ENCODE peak calls at places on chromosomes 4 and X, in five cellular contexts. One of them, this sample, is unnamed.

GRCh38 chrX:105876658-105877057 is 54.3 kb downstream of the NRK start:
- DNase-seq in heart left ventricle: no peak
- DNase-seq in cardiac muscle cell: peak; percentile 16
- DNase-seq in A549: no peak
- DNase-seq in gastrocnemius medialis: no peak
- DNase-seq in this sample: no peak

GRCh38 chrX:86946569-86946968 is 571.0 kb upstream of the KLHL4 start:
- DNase-seq in cardiac muscle cell: peak; percentile 72
- DNase-seq in gastrocnemius medialis: no peak
- DNase-seq in heart left ventricle: no peak
- DNase-seq in A549: peak; percentile 3
- DNase-seq in this sample: no peak

GRCh38 chr4:39609454-39609911 is 29.2 kb downstream of the SMIM14 start:
- DNase-seq in gastrocnemius medialis: no peak
- DNase-seq in heart left ventricle: no peak
- DNase-seq in A549: no peak
- DNase-seq in cardiac muscle cell: no peak
- DNase-seq in this sample: no peak

GRCh38 chrX:48470110-48470832 is at the start of gene SLC38A5:
- DNase-seq in A549: no peak
- DNase-seq in cardiac muscle cell: no peak
- DNase-seq in heart left ventricle: no peak
- DNase-seq in gastrocnemius medialis: no peak
- DNase-seq in this sample: no peak

GRCh38 chr4:177393236-177393635 is 49.0 kb downstream of the AGA start:
- DNase-seq in heart left ventricle: no peak
- DNase-seq in gastrocnemius medialis: no peak
- DNase-seq in cardiac muscle cell: no peak
- DNase-seq in A549: no peak
- DNase-seq in this sample: peak; percentile 59

GRCh38 chr4:25873632-25874129 is 10.9 kb upstream of the SEL1L3 start:
- DNase-seq in gastrocnemius medialis: no peak
- DNase-seq in A549: no peak
- DNase-seq in cardiac muscle cell: no peak
- DNase-seq in heart left ventricle: no peak
- DNase-seq in this sample: no peak

GRCh38 chrX:41023098-41023497 is 62.1 kb upstream of the USP9X start:
- DNase-seq in cardiac muscle cell: no peak
- DNase-seq in heart left ventricle: no peak
- DNase-seq in A549: no peak
- DNase-seq in gastrocnemius medialis: no peak
- DNase-seq in this sample: no peak

GRCh38 chrX:153922932-153923857 is 2.9 kb downstream of the ARHGAP4 start:
- DNase-seq in cardiac muscle cell: no peak
- DNase-seq in gastrocnemius medialis: peak; percentile 45
- DNase-seq in heart left ventricle: peak; percentile 78
- DNase-seq in A549: peak; percentile 69
- DNase-seq in this sample: no peak

GRCh38 chr4:123941306-123941705 is 544.7 kb downstream of the SPRY1 start:
- DNase-seq in heart left ventricle: no peak
- DNase-seq in A549: no peak
- DNase-seq in gastrocnemius medialis: no peak
- DNase-seq in cardiac muscle cell: no peak
- DNase-seq in this sample: no peak

GRCh38 chr4:73709461-73710033 is 30.8 kb upstream of the CXCL8 start:
- DNase-seq in A549: no peak
- DNase-seq in heart left ventricle: no peak
- DNase-seq in cardiac muscle cell: no peak
- DNase-seq in gastrocnemius medialis: no peak
- DNase-seq in this sample: no peak

GRCh38 chr4:124785645-124786044 is 73.1 kb upstream of the ANKRD50 start:
- DNase-seq in heart left ventricle: no peak
- DNase-seq in cardiac muscle cell: no peak
- DNase-seq in gastrocnemius medialis: no peak
- DNase-seq in A549: no peak
- DNase-seq in this sample: no peak

GRCh38 chr4:11005321-11005720 is 320.8 kb upstream of the CLNK start:
- DNase-seq in A549: no peak
- DNase-seq in cardiac muscle cell: no peak
- DNase-seq in gastrocnemius medialis: no peak
- DNase-seq in heart left ventricle: no peak
- DNase-seq in this sample: peak; percentile 0

GRCh38 chr4:77804471-77804870 is 14.7 kb downstream of the CNOT6L start:
- DNase-seq in gastrocnemius medialis: no peak
- DNase-seq in heart left ventricle: no peak
- DNase-seq in A549: no peak
- DNase-seq in cardiac muscle cell: no peak
- DNase-seq in this sample: no peak

GRCh38 chr4:159071178-159071968 is 31.5 kb upstream of the RAPGEF2 start:
- DNase-seq in gastrocnemius medialis: no peak
- DNase-seq in heart left ventricle: no peak
- DNase-seq in cardiac muscle cell: no peak
- DNase-seq in A549: no peak
- DNase-seq in this sample: no peak

GRCh38 chr4:158513246-158513645 is 8.4 kb upstream of the RXFP1 start:
- DNase-seq in A549: no peak
- DNase-seq in gastrocnemius medialis: no peak
- DNase-seq in heart left ventricle: no peak
- DNase-seq in cardiac muscle cell: no peak
- DNase-seq in this sample: no peak

DNA sequence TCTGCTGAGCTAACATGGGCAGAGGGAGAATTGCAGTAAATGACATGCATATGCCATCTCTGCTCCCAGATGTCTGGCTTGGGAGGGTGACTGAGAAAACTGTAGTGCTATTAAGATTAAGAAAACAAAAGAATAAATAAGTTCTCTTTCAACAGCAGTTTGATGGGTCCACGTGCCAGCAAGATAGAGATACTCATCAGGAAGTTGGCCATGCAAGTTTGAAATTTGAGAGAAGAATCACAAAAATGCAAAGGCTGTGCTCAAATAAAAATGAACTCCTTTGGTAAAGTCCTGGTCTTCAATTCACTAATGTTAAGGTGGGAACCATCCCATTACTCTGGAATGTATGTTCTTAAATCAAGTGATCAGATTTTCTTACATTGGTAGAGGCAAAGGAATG is 7.1 kb downstream of the NFXL1 start:
- DNase-seq in A549: no peak
- DNase-seq in gastrocnemius medialis: no peak
- DNase-seq in heart left ventricle: no peak
- DNase-seq in cardiac muscle cell: no peak
- DNase-seq in this sample: no peak
- H3K4me1 ChIP-seq in A549: no peaks in the 10 kb centered on the region
- H3K4me1 ChIP-seq in gastrocnemius medialis: no peaks in the 10 kb centered on the region
- H3K4me1 ChIP-seq in heart left ventricle: no peaks in the 10 kb centered on the region
- H3K4me1 ChIP-seq in cardiac muscle cell: peaks cover 6% of the 10 kb centered on the region
- H3K4me1 ChIP-seq in this sample: no peaks in the 10 kb centered on the region

DNA sequence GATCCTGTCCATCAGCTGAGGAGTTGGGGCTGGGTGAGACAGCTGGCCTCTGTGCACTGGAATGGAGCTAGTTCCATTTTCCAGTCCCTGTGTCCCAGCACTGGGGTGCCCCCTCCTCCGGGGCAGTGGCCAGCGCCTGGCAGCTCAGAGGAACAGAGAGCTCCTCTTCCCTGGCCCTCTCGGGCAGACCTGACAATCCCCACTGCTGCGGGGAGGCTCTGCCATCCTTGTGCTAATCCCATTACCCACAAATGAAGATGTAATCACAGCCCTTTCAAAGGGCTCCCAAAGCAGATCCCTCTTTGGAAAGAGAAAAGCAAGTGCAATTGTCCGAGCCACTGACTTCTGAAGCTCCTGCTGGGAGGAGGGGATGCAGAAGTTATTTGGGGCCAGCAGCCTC is 75.1 kb upstream of the MSX1 start:
- DNase-seq in A549: no peak
- DNase-seq in heart left ventricle: no peak
- DNase-seq in cardiac muscle cell: no peak
- DNase-seq in gastrocnemius medialis: no peak
- DNase-seq in this sample: no peak
- H3K9me3 ChIP-seq in A549: peaks cover 6% of the 10 kb centered on the region
- H3K9me3 ChIP-seq in heart left ventricle: peaks cover 15% of the 10 kb centered on the region
- H3K9me3 ChIP-seq in cardiac muscle cell: no peaks in the 10 kb centered on the region
- H3K9me3 ChIP-seq in gastrocnemius medialis: peaks cover 3% of the 10 kb centered on the region
- H3K9me3 ChIP-seq in this sample: no peaks in the 10 kb centered on the region

DNA sequence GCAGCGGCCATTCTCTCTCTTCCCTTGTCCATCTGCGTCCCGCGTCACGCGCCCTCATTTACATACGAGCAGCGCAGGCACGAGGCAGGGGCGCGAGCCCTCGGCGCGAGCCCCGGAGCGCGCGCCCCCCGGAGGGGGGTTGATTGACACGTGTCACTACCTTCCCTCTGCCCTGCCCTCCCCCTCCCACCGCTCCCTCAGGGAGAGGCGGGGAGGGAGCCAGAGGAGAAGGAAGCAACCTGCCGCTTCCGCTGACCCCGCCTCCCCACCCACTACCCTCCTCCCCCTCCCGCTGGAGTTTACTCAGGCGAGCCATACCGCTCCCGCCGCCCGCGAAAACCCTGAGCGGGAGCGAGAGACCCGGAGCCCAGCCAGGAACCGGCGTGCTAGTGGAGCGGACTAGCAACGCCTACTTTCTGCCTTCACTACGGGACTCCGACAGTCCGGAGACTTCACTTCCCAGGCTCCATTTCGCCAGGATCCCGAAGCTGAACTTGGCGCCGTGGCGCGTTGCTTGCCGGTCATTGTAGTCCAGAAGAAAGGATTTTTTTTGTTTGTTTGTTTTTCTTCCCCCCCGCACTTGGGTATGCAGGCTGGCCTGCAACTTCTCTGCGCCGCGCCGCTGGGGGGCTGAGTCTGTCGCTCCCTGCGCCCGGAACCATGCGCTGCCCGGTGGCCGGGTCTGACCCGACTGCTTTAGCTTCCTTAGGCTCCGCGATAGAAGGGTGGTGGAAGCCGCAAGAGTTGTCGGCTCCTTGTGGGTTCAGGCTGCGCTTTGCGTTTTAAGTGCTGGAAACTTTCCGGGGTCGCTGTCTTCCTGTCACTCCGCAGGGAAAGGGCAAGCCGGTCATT is at the start of gene LCORL:
- DNase-seq in heart left ventricle: peak; percentile 92
- DNase-seq in gastrocnemius medialis: peak; percentile 91
- DNase-seq in cardiac muscle cell: peak; percentile 98
- DNase-seq in A549: peak; percentile 70
- DNase-seq in this sample: peak; percentile 85
- H3K4me1 ChIP-seq in heart left ventricle: no peaks in the 10 kb centered on the region
- H3K4me1 ChIP-seq in gastrocnemius medialis: peaks cover 24% of the 10 kb centered on the region
- H3K4me1 ChIP-seq in cardiac muscle cell: peaks cover 3% of the 10 kb centered on the region
- H3K4me1 ChIP-seq in A549: peaks cover 7% of the 10 kb centered on the region
- H3K4me1 ChIP-seq in this sample: peaks cover 9% of the 10 kb centered on the region

GRCh38 chr4:67765401-67765800 is 11.2 kb upstream of the GNRHR start:
- DNase-seq in gastrocnemius medialis: no peak
- DNase-seq in heart left ventricle: no peak
- DNase-seq in cardiac muscle cell: no peak
- DNase-seq in A549: no peak
- DNase-seq in this sample: no peak
- H3K9me3 ChIP-seq in gastrocnemius medialis: no peaks in the 10 kb centered on the region
- H3K9me3 ChIP-seq in heart left ventricle: no peaks in the 10 kb centered on the region
- H3K9me3 ChIP-seq in cardiac muscle cell: no peaks in the 10 kb centered on the region
- H3K9me3 ChIP-seq in A549: no peaks in the 10 kb centered on the region
- H3K9me3 ChIP-seq in this sample: no peaks in the 10 kb centered on the region

GRCh38 chrX:136209016-136209738 is 42.0 kb downstream of the MAP7D3 start:
- DNase-seq in heart left ventricle: peak; percentile 48
- DNase-seq in A549: peak; percentile 60
- DNase-seq in cardiac muscle cell: peak; percentile 33
- DNase-seq in gastrocnemius medialis: no peak
- DNase-seq in this sample: no peak

GRCh38 chrX:136209751-136210150 is 41.4 kb downstream of the MAP7D3 start:
- DNase-seq in cardiac muscle cell: no peak
- DNase-seq in gastrocnemius medialis: no peak
- DNase-seq in A549: no peak
- DNase-seq in heart left ventricle: no peak
- DNase-seq in this sample: no peak

GRCh38 chrX:136211766-136212556 is 39.2 kb downstream of the MAP7D3 start:
- DNase-seq in heart left ventricle: no peak
- DNase-seq in gastrocnemius medialis: peak; percentile 54
- DNase-seq in cardiac muscle cell: no peak
- DNase-seq in A549: no peak
- DNase-seq in this sample: no peak

GRCh38 chrX:136210243-136210642 is 41.0 kb downstream of the MAP7D3 start:
- DNase-seq in cardiac muscle cell: peak; percentile 23
- DNase-seq in A549: no peak
- DNase-seq in heart left ventricle: no peak
- DNase-seq in gastrocnemius medialis: no peak
- DNase-seq in this sample: no peak

DNA sequence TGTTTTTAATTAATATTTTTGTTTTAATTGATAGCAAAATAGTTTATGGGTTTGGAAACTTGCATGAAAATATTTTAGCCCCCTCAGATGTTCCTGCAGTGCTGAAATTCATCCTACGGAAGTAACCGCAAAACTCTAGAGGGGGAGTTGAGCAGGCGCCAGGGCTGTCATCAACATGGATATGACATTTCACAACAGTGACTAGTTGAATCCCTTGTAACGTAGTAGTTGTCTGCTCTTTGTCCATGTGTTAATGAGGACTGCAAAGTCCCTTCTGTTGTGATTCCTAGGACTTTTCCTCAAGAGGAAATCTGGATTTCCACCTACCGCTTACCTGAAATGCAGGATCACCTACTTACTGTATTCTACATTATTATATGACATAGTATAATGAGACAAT is 40.4 kb downstream of the MAP7D3 start:
- DNase-seq in A549: no peak
- DNase-seq in heart left ventricle: no peak
- DNase-seq in gastrocnemius medialis: no peak
- DNase-seq in cardiac muscle cell: no peak
- DNase-seq in this sample: no peak
- H3K4me1 ChIP-seq in A549: no peaks in the 10 kb centered on the region
- H3K4me1 ChIP-seq in heart left ventricle: no peaks in the 10 kb centered on the region
- H3K4me1 ChIP-seq in gastrocnemius medialis: peaks cover 8% of the 10 kb centered on the region
- H3K4me1 ChIP-seq in cardiac muscle cell: no peaks in the 10 kb centered on the region
- H3K4me1 ChIP-seq in this sample: no peaks in the 10 kb centered on the region

This sample was measured in naive thymus-derived CD4-positive, alpha-beta T cell.